ENCODE peak calls at places on chromosomes 3 and 15, in eight cellular contexts. T is activated CD8-positive, alpha-beta memory T cell treated with anti-CD3 and anti-CD28 coated beads for 24 hours; K is fibroblast of mammary gland; Z is skeletal muscle cell; F is activated naive CD4-positive, alpha-beta T cell; A is M059J; E is frontal cortex; S is activated T-helper 1 cell treated with anti-CD3 and anti-CD28 coated beads, Interleukin-2, amount 50 U/mL, for 16 hours. L is an unnamed sample.

GRCh38 chr3:183481582-183481981 is 53.2 kb upstream of the MCF2L2 start:
- DNase-seq in K (no peak), Z (no peak), T (no peak), F (no peak), A (peak), S (no peak), E (no peak), L (no peak)

GRCh38 chr3:183892610-183893214 is 8.0 kb upstream of the PARL start:
- DNase-seq in Z (no peak), T (no peak), S (no peak), E (no peak), A (no peak), F (no peak), K (no peak), L (no peak)

GRCh38 chr3:13062647-13063046 is 10.6 kb downstream of the IQSEC1 start:
- DNase-seq in E (no peak), A (peak), T (no peak), Z (no peak), S (no peak), K (no peak), F (no peak), L (no peak)

GRCh38 chr3:86969500-86970189 is 21.3 kb downstream of the VGLL3 start:
- DNase-seq in F (no peak), Z (no peak), T (no peak), E (no peak), K (peak), S (no peak), A (no peak), L (no peak)

GRCh38 chr3:10722921-10723320 is 93.1 kb upstream of the SLC6A11 start:
- DNase-seq in A (no peak), K (no peak), Z (no peak), E (no peak), F (no peak), T (no peak), S (no peak), L (no peak)

GRCh38 chr15:33215941-33216872 is 21.7 kb upstream of the FMN1 start:
- DNase-seq in K (peak), F (no peak), A (peak), T (no peak), Z (no peak), S (no peak), E (no peak), L (no peak)

GRCh38 chr3:18425641-18426403 is 683 bp upstream of the SATB1 start:
- DNase-seq in S (peak), Z (no peak), K (no peak), F (peak), A (peak), E (no peak), T (no peak), L (peak)

GRCh38 chr3:9698293-9698692 is 5.3 kb upstream of the CPNE9 start:
- DNase-seq in Z (no peak), T (no peak), A (no peak), S (no peak), F (no peak), K (no peak), E (no peak), L (no peak)

GRCh38 chr15:89197503-89197971 is 23.8 kb downstream of the RLBP1 start:
- DNase-seq in T (no peak), S (no peak), Z (no peak), F (no peak), K (no peak), E (peak), A (no peak), L (no peak)

GRCh38 chr3:72008226-72008996 is 223.5 kb upstream of the PROK2 start:
- DNase-seq in A (peak), S (no peak), E (no peak), K (peak), Z (no peak), F (no peak), T (no peak), L (no peak)

GRCh38 chr15:72491768-72492167 is 17.6 kb downstream of the ARIH1 start:
- DNase-seq in Z (peak), A (peak), E (no peak), F (no peak), K (peak), S (no peak), T (no peak), L (no peak)

GRCh38 chr3:171842864-171843511 is at the start of gene TMEM212:
- DNase-seq in K (peak), E (no peak), A (peak), T (no peak), F (no peak), Z (no peak), S (no peak), L (no peak)

GRCh38 chr3:99651561-99651960 is 13.2 kb downstream of the COL8A1 start:
- DNase-seq in F (no peak), S (no peak), K (peak), Z (peak), T (no peak), E (no peak), A (peak), L (no peak)

GRCh38 chr3:111277226-111277625 is 205.6 kb downstream of the NECTIN3 start:
- DNase-seq in K (peak), F (no peak), E (no peak), A (peak), Z (no peak), T (no peak), S (no peak), L (no peak)

GRCh38 chr3:46930945-46931403 is 45.6 kb downstream of the CCDC12 start:
- DNase-seq in K (no peak), F (no peak), A (peak), S (no peak), Z (no peak), T (no peak), E (no peak), L (no peak)

GRCh38 chr3:170278632-170279031 is 56.4 kb downstream of the PRKCI start:
- DNase-seq in S (no peak), E (no peak), K (no peak), A (peak), F (no peak), Z (no peak), T (no peak), L (no peak)

GRCh38 chr3:27312044-27312668 is 57.0 kb downstream of the NEK10 start:
- DNase-seq in E (peak), K (peak), T (no peak), F (no peak), A (peak), S (no peak), Z (no peak), L (no peak)

GRCh38 chr3:45311953-45312795 is 76.2 kb upstream of the LARS2 start:
- DNase-seq in F (no peak), S (no peak), E (no peak), A (no peak), K (peak), T (no peak), Z (no peak), L (no peak)

L was measured in activated T-helper 9 cell treated with anti-CD3 and anti-CD28 coated beads, Interleukin-2, amount 50 U/mL, for 16 hours.